ENCODE peak calls at places on chromosomes 12 and 14, in four cellular contexts. C is K562, E is GM12878, Q is HepG2. L is an unnamed sample.

GRCh38 chr14:64704145-64704742 is at the start of gene PLEKHG3:
- DNase-seq in Q (peak; percentile 59), E (no peak), C (peak; percentile 17), L (peak; percentile 79)

GRCh38 chr14:78154827-78155226 is 15.3 kb upstream of the NRXN3 start:
- DNase-seq in C (peak; percentile 23), Q (no peak), E (no peak), L (no peak)

GRCh38 chr14:99479903-99480855 is 480 bp downstream of the SETD3 start:
- DNase-seq in C (peak; percentile 11), E (no peak), Q (peak; percentile 16), L (peak; percentile 39)

GRCh38 chr12:128269108-128269713 is 2.2 kb downstream of the TMEM132C start:
- DNase-seq in E (no peak), C (no peak), Q (no peak), L (no peak)

GRCh38 chr14:46574236-46574970 is 77.2 kb downstream of the RPL10L start:
- DNase-seq in E (no peak), C (no peak), Q (no peak), L (no peak)

GRCh38 chr12:118317729-118318128 is 55.0 kb downstream of the TAOK3 start:
- DNase-seq in E (no peak), C (no peak), Q (no peak), L (no peak)

GRCh38 chr14:80607430-80608200 is 333.9 kb downstream of the CEP128 start:
- DNase-seq in E (no peak), C (no peak), Q (no peak), L (no peak)

GRCh38 chr14:36474593-36474992 is 45.4 kb downstream of the NKX2-1 start:
- DNase-seq in C (no peak), Q (no peak), E (no peak), L (no peak)

GRCh38 chr12:118981285-118982201 is at the start of gene SRRM4:
- DNase-seq in C (peak; percentile 49), E (no peak), Q (no peak), L (no peak)

GRCh38 chr12:127125607-127126259 is 1141.2 kb upstream of the TMEM132C start:
- DNase-seq in C (peak; percentile 88), E (peak; percentile 56), Q (no peak), L (peak; percentile 94)

GRCh38 chr14:25607095-25607657 is 557.2 kb upstream of the STXBP6 start:
- DNase-seq in Q (no peak), C (no peak), E (no peak), L (no peak)

GRCh38 chr14:100539766-100540140 is 47.5 kb downstream of the BEGAIN start:
- DNase-seq in C (no peak), Q (no peak), E (no peak), L (no peak)

GRCh38 chr14:72549026-72549425 is 344.9 kb downstream of the DPF3 start:
- DNase-seq in E (no peak), C (no peak), Q (no peak), L (no peak)

GRCh38 chr12:15789215-15790171 is at the start of gene EPS8:
- DNase-seq in E (peak; percentile 50), C (no peak), Q (peak; percentile 83), L (peak; percentile 91)

GRCh38 chr12:120944645-120945217 is 33.6 kb upstream of the HNF1A start:
- DNase-seq in E (no peak), C (peak; percentile 66), Q (no peak), L (peak; percentile 82)

GRCh38 chr14:49959822-49960408 is 67.0 kb downstream of the ARF6 start:
- DNase-seq in E (peak; percentile 76), C (no peak), Q (no peak), L (no peak)

GRCh38 chr12:6627598-6627997 is 8.2 kb downstream of the LPAR5 start:
- DNase-seq in E (no peak), Q (no peak), C (peak; percentile 71), L (no peak)

GRCh38 chr12:74794522-74794921 is 256.9 kb downstream of the ATXN7L3B start:
- DNase-seq in E (no peak), C (no peak), Q (no peak), L (no peak)

GRCh38 chr12:114835031-114835430 is 151.1 kb upstream of the TBX3 start:
- DNase-seq in C (no peak), Q (no peak), E (no peak), L (no peak)

GRCh38 chr12:6782119-6782518 is 7.2 kb upstream of the CD4 start:
- DNase-seq in Q (no peak), C (no peak), E (no peak), L (no peak)

GRCh38 chr14:96735509-96735908 is 61.7 kb upstream of the VRK1 start:
- DNase-seq in C (no peak), E (no peak), Q (no peak), L (no peak)

GRCh38 chr14:37034410-37035285 is 137.8 kb downstream of the SLC25A21 start:
- DNase-seq in Q (no peak), E (no peak), C (no peak), L (no peak)

GRCh38 chr12:91140660-91141045 is 29.4 kb upstream of the LUM start:
- DNase-seq in E (no peak), C (no peak), Q (no peak), L (no peak)

GRCh38 chr12:74963304-74963703 is 246.3 kb downstream of the KCNC2 start:
- DNase-seq in C (no peak), Q (no peak), E (no peak), L (no peak)

GRCh38 chr12:52086944-52087835 is 7.7 kb downstream of the SMIM41 start:
- DNase-seq in Q (no peak), C (no peak), E (no peak), L (no peak)

GRCh38 chr14:61609143-61609851 is 86.0 kb upstream of the HIF1A start:
- DNase-seq in C (no peak), E (no peak), Q (peak; percentile 63), L (no peak)

GRCh38 chr12:116687888-116688287 is 50.0 kb downstream of the SPRING1 start:
- DNase-seq in C (peak; percentile 55), Q (peak; percentile 44), E (no peak), L (peak; percentile 46)

GRCh38 chr12:91327889-91328288 is 145.3 kb upstream of the DCN start:
- DNase-seq in E (no peak), Q (no peak), C (no peak), L (no peak)

DNA sequence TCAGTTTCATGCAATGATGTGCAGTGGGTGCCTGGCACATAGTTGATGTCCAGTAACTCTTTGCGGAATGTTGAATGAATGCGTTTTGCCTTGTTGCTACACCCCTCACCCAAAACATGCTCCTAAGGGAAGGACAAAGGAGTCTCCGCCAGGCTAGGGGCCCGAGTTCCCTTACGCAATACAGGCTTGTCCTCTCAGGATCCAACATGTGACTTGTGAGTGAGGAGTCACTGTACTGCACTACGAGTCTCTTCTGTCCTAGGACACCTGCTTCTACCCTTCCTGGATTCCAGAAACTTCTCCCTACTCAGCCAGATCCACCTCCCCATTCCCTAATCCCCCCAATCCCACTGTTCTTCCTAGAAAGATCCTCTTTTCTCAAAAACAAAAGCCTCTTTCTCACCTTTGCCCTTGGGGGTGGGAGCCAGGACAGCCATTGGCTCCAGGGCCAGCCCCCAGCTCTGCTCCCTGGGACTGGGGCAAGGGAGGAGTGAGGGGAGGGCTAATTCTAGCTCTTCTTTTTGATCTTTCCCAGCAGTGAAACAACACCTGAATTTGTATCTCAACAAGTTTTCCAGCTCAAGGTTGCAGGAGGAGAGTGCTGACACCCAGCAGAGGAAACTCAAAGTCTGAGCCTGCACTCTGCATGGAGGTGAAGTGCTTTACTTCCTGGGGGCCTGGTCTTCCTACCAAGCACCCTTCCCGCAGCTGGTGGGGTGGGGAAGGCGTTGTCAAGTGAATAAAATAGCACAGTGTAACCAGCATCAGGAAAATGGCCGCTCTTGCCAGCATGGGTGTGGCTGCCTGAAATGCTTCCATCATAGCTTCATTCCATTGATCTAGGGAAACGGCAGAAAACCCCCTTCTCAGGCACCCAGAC is 3.4 kb upstream of the OTUB2 start:
- DNase-seq in C (no peak), E (no peak), Q (peak; percentile 51), L (no peak)
- TF ChIP-seq CHD4 in C (no peak), E (no peak), Q (no peak), L (no peak)

GRCh38 chr14:54617467-54617866 is 50.5 kb downstream of the SAMD4A start:
- DNase-seq in Q (no peak), E (no peak), C (no peak), L (no peak)
- TF ChIP-seq CHD4 in Q (no peak), E (no peak), C (no peak), L (no peak)

GRCh38 chr12:107917912-107918800 is 143.7 kb downstream of the ASCL4 start:
- DNase-seq in Q (peak; percentile 23), C (peak; percentile 27), E (no peak), L (peak; percentile 54)
- TF ChIP-seq CHD4 in Q (no peak), C (no peak), E (no peak), L (no peak)

DNA sequence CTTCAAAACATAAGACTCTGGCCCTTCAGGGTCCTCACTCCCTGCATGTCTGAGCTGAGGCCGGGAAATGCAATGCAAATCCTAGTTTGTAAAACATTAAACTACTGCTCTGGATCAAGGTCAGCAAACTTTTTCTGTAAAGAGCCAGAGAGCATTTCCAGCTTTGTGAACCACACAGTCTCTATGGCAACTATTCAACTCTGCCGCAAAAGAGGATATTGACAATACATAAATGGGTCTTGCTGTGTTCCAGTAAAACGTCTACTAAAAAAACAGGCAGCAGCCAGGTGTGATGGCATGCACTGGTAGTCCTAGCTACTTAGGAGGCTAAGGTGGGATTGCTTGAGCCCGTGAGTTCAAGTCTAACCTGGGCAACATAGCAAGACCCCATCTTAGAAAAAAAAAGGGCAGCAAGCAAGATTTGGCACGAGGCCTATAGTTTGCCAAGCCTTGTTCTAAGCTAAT is 22.3 kb downstream of the DDX24 start:
- DNase-seq in Q (peak; percentile 93), E (no peak), C (no peak), L (no peak)
- TF ChIP-seq CHD4 in Q (peak; percentile 76), E (no peak), C (no peak), L (no peak)

DNA sequence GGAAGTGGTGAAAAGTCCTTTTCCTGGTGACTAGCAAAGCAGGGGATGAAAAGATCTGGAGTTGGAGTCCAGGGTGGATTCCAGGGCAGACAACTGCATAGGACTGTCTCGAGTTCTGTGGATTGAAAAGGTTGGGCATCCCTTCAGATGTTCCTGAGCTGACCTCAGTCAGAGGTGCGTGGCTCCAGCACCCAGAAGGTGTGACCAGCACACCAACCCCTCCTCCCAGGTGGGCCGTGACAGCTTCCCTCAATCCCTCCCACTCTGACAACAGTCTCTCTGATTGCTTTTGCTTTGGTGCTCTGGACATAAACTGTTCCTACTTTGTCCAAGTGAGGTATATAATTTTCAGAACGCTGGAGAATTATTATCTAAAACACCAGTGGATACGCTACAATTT is 88.1 kb downstream of the DAD1 start:
- DNase-seq in E (no peak), Q (no peak), C (no peak), L (no peak)
- TF ChIP-seq CHD4 in E (no peak), Q (no peak), C (no peak), L (no peak)

DNA sequence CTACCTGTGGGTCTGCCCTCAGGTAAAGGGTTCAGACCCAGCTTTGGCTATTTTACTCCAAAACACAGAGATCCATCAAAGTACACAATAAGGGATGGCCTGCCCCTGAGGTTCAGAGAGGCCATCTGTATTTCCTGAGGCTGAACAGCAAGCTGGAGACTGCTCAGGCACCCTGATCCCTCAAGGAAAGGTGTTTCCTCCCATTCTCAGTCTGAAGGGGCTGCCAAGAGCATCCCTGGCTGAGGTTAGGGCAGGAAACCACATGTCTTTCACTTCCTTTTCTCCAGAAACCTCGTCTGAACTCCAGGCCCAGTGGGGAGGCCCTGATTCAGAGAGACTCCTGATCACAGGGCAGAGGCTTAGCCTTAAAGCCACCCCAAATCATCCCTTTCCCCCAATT is 1.5 kb downstream of the RILPL1 start:
- DNase-seq in Q (no peak), E (peak; percentile 9), C (no peak), L (no peak)
- TF ChIP-seq CHD4 in Q (no peak), E (no peak), C (no peak), L (no peak)

GRCh38 chr12:59151243-59151642 is 230.9 kb upstream of the LRIG3 start:
- DNase-seq in Q (no peak), C (no peak), E (no peak), L (no peak)
- TF ChIP-seq CHD4 in Q (no peak), C (no peak), E (no peak), L (no peak)